ENCODE peak calls at places on chromosomes 2 and 18, in seven cellular contexts. U is ovary, Z is adrenal gland, J is NB4, D is stomach, N is gastrocnemius medialis, W is endothelial cell of umbilical vein. H is an unnamed sample.

GRCh38 chr2:67290451-67290991 is 106.6 kb upstream of the ETAA1 start:
- DNase-seq in U (no peak), Z (no peak), J (no peak), D (no peak), N (no peak), W (peak), H (no peak)

GRCh38 chr2:200438251-200438650 is 71.6 kb downstream of the KCTD18 start:
- DNase-seq in U (no peak), Z (no peak), J (no peak), D (no peak), N (no peak), W (peak), H (no peak)

GRCh38 chr2:101829429-101829828 is 131.9 kb downstream of the MAP4K4 start:
- DNase-seq in U (no peak), Z (no peak), J (no peak), D (no peak), N (no peak), W (no peak), H (no peak)

GRCh38 chr2:217857624-217858506 is 144.9 kb downstream of the TNS1 start:
- DNase-seq in U (no peak), Z (no peak), J (no peak), D (no peak), N (peak), W (no peak), H (peak)

GRCh38 chr2:54772531-54772930 is 49.1 kb downstream of the EML6 start:
- DNase-seq in U (no peak), Z (no peak), J (no peak), D (no peak), N (no peak), W (no peak), H (no peak)

GRCh38 chr2:188619146-188619545 is 327.5 kb downstream of the GULP1 start:
- DNase-seq in U (no peak), Z (no peak), J (no peak), D (no peak), N (no peak), W (no peak), H (no peak)

GRCh38 chr2:168738057-168738456 is 64.4 kb upstream of the NOSTRIN start:
- DNase-seq in U (no peak), Z (no peak), J (no peak), D (no peak), N (no peak), W (peak), H (no peak)

GRCh38 chr2:2635025-2635528 is 304.0 kb upstream of the MYT1L start:
- DNase-seq in U (no peak), Z (no peak), J (no peak), D (no peak), N (no peak), W (no peak), H (no peak)

GRCh38 chr2:69344305-69344704 is 42.7 kb downstream of the GFPT1 start:
- DNase-seq in U (no peak), Z (no peak), J (no peak), D (no peak), N (no peak), W (no peak), H (no peak)

GRCh38 chr2:7430869-7431641 is 513.8 kb downstream of the RNF144A start:
- DNase-seq in U (no peak), Z (peak), J (peak), D (peak), N (peak), W (no peak), H (peak)

GRCh38 chr2:159185401-159186130 is 100.9 kb downstream of the WDSUB1 start:
- DNase-seq in U (no peak), Z (no peak), J (peak), D (no peak), N (no peak), W (peak), H (no peak)

GRCh38 chr2:157443795-157444642 is at the start of gene CYTIP:
- DNase-seq in U (no peak), Z (peak), J (peak), D (peak), N (peak), W (no peak), H (peak)

GRCh38 chr2:29475446-29476006 is 360.3 kb downstream of the CLIP4 start:
- DNase-seq in U (no peak), Z (no peak), J (no peak), D (no peak), N (no peak), W (no peak), H (no peak)

GRCh38 chr2:194486316-194486715 is 1170.7 kb upstream of the SLC39A10 start:
- DNase-seq in U (no peak), Z (no peak), J (no peak), D (no peak), N (no peak), W (no peak), H (no peak)

GRCh38 chr2:180520206-180520605 is 460.2 kb upstream of the UBE2E3 start:
- DNase-seq in U (no peak), Z (no peak), J (no peak), D (no peak), N (no peak), W (peak), H (no peak)

GRCh38 chr2:121565389-121566250 is 34.9 kb downstream of the RNU4ATAC start:
- DNase-seq in U (no peak), Z (peak), J (no peak), D (no peak), N (peak), W (no peak), H (no peak)

GRCh38 chr18:32974421-32975165 is 201.8 kb upstream of the KLHL14 start:
- DNase-seq in U (no peak), Z (no peak), J (no peak), D (no peak), N (no peak), W (no peak), H (no peak)

GRCh38 chr2:44834656-44835055 is 106.8 kb upstream of the SIX3 start:
- DNase-seq in U (no peak), Z (no peak), J (no peak), D (no peak), N (no peak), W (no peak), H (no peak)

DNA sequence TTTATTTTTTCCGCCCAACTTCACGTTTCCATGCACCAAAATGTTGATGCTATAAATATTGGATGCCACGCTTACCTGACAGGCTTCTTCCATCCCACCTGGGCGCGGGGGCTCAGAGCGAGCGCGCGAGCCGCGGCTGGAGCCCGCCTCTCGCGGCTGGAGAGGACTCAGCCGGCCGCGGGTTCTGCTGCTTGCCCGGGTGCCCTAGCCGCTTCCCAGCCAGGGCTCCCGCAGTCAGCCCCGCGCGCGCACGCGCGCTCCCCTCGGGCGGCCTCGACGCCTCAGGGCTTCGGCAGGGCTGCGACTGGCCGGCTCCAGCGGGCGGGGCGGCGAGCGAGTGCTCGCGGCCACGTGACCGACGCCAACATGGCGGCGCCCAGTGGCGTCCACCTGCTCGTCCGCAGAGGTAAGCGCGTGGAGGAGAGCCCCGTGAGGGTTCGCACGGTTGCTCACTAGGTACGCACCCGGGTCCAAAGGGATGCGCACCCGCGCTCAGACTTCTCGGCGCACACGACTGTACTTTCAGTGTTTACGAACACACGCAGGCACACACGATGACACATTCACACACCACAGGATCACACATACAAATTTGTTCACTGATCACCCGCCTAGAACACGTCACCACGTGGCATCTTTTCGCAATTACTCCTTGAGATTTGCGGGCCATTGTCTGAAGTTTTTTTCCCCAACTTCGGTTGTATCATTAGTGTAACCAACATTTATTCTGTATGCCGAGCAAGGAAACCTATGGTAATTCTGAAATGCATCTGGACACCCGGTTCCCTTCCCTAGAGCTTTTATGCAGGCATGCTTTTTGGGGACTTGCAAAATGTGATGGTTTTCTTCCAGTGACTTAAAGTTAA is at the start of gene METAP1D:
- DNase-seq in U (peak), Z (peak), J (peak), D (peak), N (peak), W (peak), H (peak)
- TF ChIP-seq POLR2A in U (no peak), Z (peak), J (peak), D (no peak), N (peak), W (peak), H (no peak)

GRCh38 chr2:207254526-207255464 is 89.0 kb upstream of the KLF7 start:
- DNase-seq in U (no peak), Z (no peak), J (peak), D (no peak), N (no peak), W (peak), H (no peak)

GRCh38 chr2:207252979-207253640 is 87.4 kb upstream of the KLF7 start:
- DNase-seq in U (no peak), Z (peak), J (no peak), D (no peak), N (no peak), W (no peak), H (no peak)

GRCh38 chr2:207252416-207252815 is 86.7 kb upstream of the KLF7 start:
- DNase-seq in U (no peak), Z (no peak), J (no peak), D (no peak), N (no peak), W (no peak), H (no peak)

GRCh38 chr2:207255565-207255964 is 89.8 kb upstream of the KLF7 start:
- DNase-seq in U (no peak), Z (no peak), J (no peak), D (no peak), N (no peak), W (no peak), H (no peak)

DNA sequence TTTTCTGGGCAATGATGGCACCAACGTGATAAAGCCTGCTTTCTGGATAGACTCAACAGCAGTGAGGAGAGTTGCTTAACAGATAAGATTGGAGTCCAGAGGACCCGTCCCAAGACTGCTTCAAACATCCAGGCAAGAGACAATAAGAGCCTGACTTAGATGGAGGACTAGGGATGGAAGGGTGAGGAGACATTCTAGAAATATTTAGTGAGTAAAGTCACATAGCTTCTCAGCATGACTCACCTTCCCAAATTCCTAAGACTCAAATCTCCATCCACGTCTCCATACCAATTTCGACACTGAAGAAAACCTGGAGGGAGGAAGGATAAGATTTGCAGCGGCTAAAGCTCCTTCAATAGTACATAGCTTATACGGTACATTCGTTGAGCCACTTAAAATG is 88.2 kb upstream of the KLF7 start:
- DNase-seq in U (no peak), Z (no peak), J (no peak), D (no peak), N (no peak), W (no peak), H (no peak)
- TF ChIP-seq POLR2A in U (no peak), Z (no peak), J (no peak), D (no peak), N (no peak), W (no peak), H (no peak)

GRCh38 chr2:202265467-202266277 is at the start of gene NOP58:
- DNase-seq in U (peak), Z (peak), J (peak), D (peak), N (peak), W (peak), H (peak)

GRCh38 chr2:202267495-202267894 is 1.9 kb downstream of the NOP58 start:
- DNase-seq in U (no peak), Z (no peak), J (peak), D (no peak), N (no peak), W (no peak), H (no peak)

GRCh38 chr2:202269585-202269984 is 4.0 kb downstream of the NOP58 start:
- DNase-seq in U (no peak), Z (peak), J (peak), D (no peak), N (no peak), W (no peak), H (no peak)

GRCh38 chr2:202270487-202270886 is 4.9 kb downstream of the NOP58 start:
- DNase-seq in U (no peak), Z (peak), J (no peak), D (no peak), N (no peak), W (no peak), H (no peak)
- TF ChIP-seq POLR2A in U (no peak), Z (no peak), J (no peak), D (no peak), N (no peak), W (no peak), H (no peak)

GRCh38 chr2:135876066-135876711 is at the start of gene MCM6:
- DNase-seq in U (peak), Z (peak), J (peak), D (peak), N (peak), W (peak), H (peak)
- TF ChIP-seq POLR2A in U (no peak), Z (peak), J (peak), D (no peak), N (peak), W (peak), H (no peak)

GRCh38 chr2:86138736-86139625 is 32.9 kb downstream of the PTCD3 start:
- DNase-seq in U (no peak), Z (no peak), J (no peak), D (no peak), N (no peak), W (no peak), H (no peak)

GRCh38 chr2:86143307-86143706 is 37.3 kb downstream of the PTCD3 start:
- DNase-seq in U (no peak), Z (no peak), J (peak), D (no peak), N (no peak), W (no peak), H (no peak)

GRCh38 chr2:86142737-86143257 is 36.8 kb downstream of the PTCD3 start:
- DNase-seq in U (no peak), Z (no peak), J (no peak), D (no peak), N (no peak), W (no peak), H (no peak)

GRCh38 chr2:86139981-86140380 is 33.9 kb downstream of the PTCD3 start:
- DNase-seq in U (no peak), Z (no peak), J (no peak), D (no peak), N (no peak), W (no peak), H (no peak)

GRCh38 chr2:86140969-86141392 is 34.9 kb downstream of the PTCD3 start:
- DNase-seq in U (no peak), Z (no peak), J (peak), D (no peak), N (peak), W (no peak), H (no peak)
- TF ChIP-seq POLR2A in U (no peak), Z (no peak), J (no peak), D (no peak), N (no peak), W (no peak), H (no peak)

DNA sequence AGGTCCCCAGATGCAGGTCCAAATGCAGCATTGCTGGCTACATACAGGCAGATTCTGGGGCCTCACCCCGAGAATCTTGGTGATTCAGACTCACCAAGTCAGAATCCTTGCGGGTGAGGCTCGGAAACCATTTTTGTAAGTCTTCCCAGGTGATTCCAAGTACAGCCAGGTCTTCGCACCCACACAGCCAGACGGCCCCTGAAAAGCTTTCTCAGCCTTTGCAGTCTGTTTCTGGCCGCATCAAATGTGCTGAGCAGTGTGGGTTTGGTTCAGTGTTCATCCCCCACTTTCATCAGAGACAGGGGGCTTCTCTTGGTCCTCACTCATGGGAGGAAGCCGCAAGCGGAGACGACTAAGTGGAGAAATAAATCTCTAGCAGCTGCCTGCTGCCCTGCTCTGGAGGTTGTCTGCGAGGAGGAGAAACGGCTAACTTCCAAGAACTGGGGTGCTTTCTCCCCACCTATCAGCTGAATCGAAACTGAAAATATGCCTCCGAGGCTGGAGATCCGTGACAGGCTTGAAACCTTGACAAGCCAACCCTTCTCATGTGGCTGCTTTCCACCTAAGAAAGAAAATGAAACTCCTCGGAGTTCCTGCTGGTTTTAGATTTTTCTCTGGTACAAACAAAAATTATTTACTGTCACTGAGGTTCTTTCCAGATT is 8.9 kb upstream of the TMEM185B start:
- DNase-seq in U (no peak), Z (peak), J (no peak), D (peak), N (peak), W (no peak), H (peak)
- TF ChIP-seq POLR2A in U (no peak), Z (peak), J (no peak), D (no peak), N (no peak), W (no peak), H (no peak)

GRCh38 chr2:112053917-112054846 is 887 bp upstream of the TMEM87B start:
- DNase-seq in U (peak), Z (peak), J (peak), D (peak), N (peak), W (peak), H (peak)
- TF ChIP-seq POLR2A in U (no peak), Z (peak), J (peak), D (no peak), N (no peak), W (peak), H (no peak)

DNA sequence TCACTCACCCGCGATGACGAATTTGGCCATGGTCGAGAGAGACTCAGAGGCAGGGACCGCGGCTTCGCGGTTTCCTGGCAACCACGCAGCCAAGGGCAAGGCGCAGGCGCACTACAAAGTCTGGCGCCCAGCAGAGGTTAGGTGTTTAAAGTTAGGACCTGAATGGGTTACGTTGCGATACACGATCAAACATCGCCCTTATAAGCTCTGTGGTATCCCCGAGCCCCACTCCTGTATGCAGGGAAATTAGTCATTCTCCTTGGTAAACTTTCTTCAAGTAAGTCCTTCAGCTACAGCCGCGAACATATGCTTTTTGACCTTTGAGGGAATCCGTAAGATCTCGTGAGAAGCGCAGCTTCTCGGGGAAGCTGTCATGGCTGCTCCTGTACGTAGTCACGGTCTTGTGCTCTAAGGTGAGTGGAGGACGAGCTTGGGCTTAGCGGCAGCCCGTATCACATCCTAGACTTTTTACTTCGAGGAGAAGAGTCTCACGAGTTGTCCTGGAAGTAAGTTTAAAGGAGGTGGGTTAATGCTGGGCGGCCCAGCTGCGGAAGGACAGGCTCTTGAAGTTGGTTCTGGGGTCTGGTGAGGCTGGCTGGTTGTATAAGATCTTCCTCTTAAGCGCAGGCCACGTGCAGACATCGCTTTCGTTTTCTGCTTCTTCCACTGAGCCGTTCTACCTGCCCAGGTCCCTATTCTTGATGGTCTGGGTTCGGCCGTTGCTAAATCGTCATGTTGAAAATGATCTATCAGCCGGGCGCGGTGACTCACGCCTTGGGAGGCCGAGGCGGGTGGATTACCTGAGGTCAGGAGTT is at the start of the genes FASTKD2 and MDH1B:
- DNase-seq in U (peak), Z (peak), J (peak), D (peak), N (peak), W (peak), H (peak)
- TF ChIP-seq POLR2A in U (peak), Z (peak), J (peak), D (no peak), N (peak), W (peak), H (peak)

DNA sequence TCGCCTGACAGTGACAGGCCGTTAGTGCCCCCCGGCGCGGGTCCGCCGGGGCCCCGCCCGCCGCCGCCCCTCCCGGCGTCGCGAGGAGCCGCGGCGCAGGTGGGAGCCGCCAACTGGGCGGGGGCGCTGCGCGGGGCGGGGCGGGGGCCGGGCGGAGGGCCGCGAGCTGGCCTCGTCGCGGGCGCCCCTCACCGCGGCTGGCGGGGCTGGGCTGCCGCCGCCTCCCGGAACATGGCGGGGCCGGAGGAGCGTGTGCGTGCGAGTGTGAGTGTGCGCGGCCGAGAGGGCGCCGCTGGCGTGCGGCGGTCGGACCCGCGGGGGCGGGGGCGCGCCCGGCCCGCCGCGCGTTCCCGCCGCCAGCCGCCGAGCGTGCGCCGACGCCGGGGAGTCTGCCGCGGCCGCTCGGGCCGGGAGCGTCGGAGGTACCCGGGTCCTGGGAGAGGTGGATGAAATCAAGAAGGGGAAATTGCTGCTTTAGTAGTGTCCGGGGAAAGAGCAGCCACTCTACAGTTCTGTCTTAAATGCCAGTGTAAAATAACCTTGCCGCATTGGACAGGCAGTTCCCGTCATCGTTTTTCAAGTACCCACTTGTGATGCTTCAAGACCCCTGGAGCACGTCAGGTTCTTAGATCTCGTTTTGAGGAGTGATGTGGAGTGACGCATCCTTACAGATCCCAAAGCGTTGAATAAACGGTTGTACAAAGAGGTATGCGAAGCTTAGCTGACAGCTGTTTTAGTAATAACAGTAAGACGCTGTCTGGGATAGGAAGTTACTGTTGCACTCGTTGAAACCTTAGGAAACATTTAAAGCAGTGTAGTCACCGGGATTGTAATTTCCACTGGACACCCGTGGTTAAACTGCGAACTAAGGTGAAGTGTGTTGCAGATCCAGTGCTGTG is 836 bp downstream of the ANKRD12 start:
- DNase-seq in U (peak), Z (peak), J (peak), D (peak), N (peak), W (peak), H (peak)
- TF ChIP-seq POLR2A in U (no peak), Z (peak), J (no peak), D (no peak), N (peak), W (no peak), H (no peak)

H was measured in spleen.